ENCODE peak calls at places on chromosomes 5 and 9, in five cellular contexts. Q is heart left ventricle, P is breast epithelium, T is transverse colon, J is body of pancreas. G is an unnamed sample.
A peak's percentile ranks its signal among the peaks of the same experiment; 100 is the strongest.

GRCh38 chr5:172740483-172741205 is 30.4 kb downstream of the DUSP1 start:
- DNase-seq in Q (peak; percentile 80), P (peak; percentile 94), T (peak; percentile 60), J (peak; percentile 65), G (no peak)

GRCh38 chr5:134136771-134137170 is 22.3 kb downstream of the TCF7 start:
- DNase-seq in Q (peak; percentile 12), P (no peak), T (peak; percentile 3), J (peak; percentile 8), G (peak; percentile 12)

GRCh38 chr9:130839237-130840111 is 4.4 kb downstream of the ABL1 start:
- DNase-seq in Q (no peak), P (no peak), T (no peak), J (no peak), G (no peak)

GRCh38 chr5:72817639-72818266 is 1.3 kb downstream of the TNPO1 start:
- DNase-seq in Q (no peak), P (no peak), T (no peak), J (no peak), G (no peak)

GRCh38 chr5:32711693-32712462 is 757 bp downstream of the NPR3 start:
- DNase-seq in Q (peak; percentile 41), P (no peak), T (no peak), J (peak; percentile 22), G (no peak)

GRCh38 chr9:128470560-128470959 is 14.8 kb downstream of the ODF2 start:
- DNase-seq in Q (no peak), P (no peak), T (no peak), J (no peak), G (no peak)

GRCh38 chr5:16034640-16035039 is 145.0 kb downstream of the MARCHF11 start:
- DNase-seq in Q (no peak), P (no peak), T (no peak), J (no peak), G (no peak)

GRCh38 chr9:93143830-93144530 is 9.9 kb upstream of the NINJ1 start:
- DNase-seq in Q (no peak), P (peak; percentile 95), T (peak; percentile 42), J (peak; percentile 45), G (no peak)

GRCh38 chr9:101738566-101739183 is at the start of gene GRIN3A:
- DNase-seq in Q (no peak), P (no peak), T (peak; percentile 26), J (peak; percentile 13), G (no peak)

GRCh38 chr9:105067895-105068580 is 140.1 kb upstream of the ABCA1 start:
- DNase-seq in Q (no peak), P (no peak), T (no peak), J (no peak), G (no peak)
- H3K27ac ChIP-seq in Q (no peak overlapping the region), P (no peak overlapping the region), T (no peak overlapping the region), J (no peak overlapping the region), G (no peak overlapping the region)

GRCh38 chr5:126600631-126601511 is at the start of gene PHAX:
- DNase-seq in Q (peak; percentile 82), P (peak; percentile 63), T (peak; percentile 86), J (peak; percentile 79), G (peak; percentile 87)
- TF ChIP-seq POLR2A in Q (no peak), P (no peak), T (peak; percentile 46), J (no peak), G (peak; percentile 15)

DNA sequence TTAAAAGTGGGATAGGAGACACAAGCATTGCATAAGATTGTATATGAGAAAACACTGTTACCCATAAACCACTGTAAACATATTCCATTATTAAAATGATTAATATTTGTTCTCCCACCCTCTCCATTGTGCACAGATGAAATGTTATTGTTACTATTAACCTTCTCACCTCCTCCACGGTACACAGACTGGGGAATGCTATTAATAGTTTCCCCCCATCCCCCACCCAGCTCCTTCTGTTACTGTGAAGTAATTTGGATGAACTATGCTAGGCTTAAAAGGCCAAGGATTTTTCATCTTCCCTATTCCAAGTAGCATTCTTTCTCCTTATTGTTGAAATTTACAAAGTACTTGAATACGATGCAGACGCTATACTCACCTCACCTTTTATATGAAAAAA is 91.4 kb downstream of the JAKMIP2 start:
- DNase-seq in Q (no peak), P (no peak), T (no peak), J (no peak), G (peak; percentile 40)
- H3K4me1 ChIP-seq in Q (no peaks in the 10 kb centered on the region), P (no peaks in the 10 kb centered on the region), T (no peaks in the 10 kb centered on the region), J (peaks cover 7% of the 10 kb centered on the region), G (peaks cover 13% of the 10 kb centered on the region)

GRCh38 chr5:92694067-92694466 is 887.0 kb downstream of the NR2F1-AS1 start:
- DNase-seq in Q (no peak), P (no peak), T (no peak), J (no peak), G (no peak)

GRCh38 chr5:92695123-92696084 is 885.6 kb downstream of the NR2F1-AS1 start:
- DNase-seq in Q (no peak), P (no peak), T (no peak), J (no peak), G (no peak)
- H3K27ac ChIP-seq in Q (no peak overlapping the region), P (no peak overlapping the region), T (no peak overlapping the region), J (no peak overlapping the region), G (no peak overlapping the region)

DNA sequence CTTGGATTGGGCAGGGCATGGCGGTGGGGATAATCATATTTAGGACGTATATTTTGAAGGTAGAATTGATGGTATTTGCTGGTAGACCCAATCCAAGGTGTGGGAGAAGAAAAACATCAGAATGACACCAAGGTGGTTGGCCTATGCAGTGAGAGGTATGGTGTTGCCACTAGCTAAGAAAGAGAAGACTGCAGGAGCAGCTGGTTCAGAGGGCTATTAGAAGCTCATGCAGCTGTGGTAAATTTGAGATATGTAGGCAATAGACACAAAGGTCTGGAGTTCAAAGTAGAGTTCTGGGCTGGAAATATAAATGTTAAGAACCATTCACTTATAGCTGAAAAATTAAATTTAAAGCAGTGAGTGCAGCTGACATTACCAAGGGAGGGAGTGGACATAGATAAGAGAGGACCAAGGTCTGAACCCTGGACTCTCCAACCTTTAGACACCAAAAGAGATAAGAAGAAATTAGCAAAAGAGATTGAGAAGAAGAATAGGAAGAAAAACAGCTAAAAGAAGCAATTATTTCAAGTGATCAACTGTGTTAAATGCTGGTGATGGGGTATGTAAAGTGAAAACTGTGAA is 74.7 kb upstream of the FAM169A start:
- DNase-seq in Q (no peak), P (no peak), T (no peak), J (no peak), G (no peak)
- TF ChIP-seq POLR2A in Q (no peak), P (no peak), T (no peak), J (no peak), G (no peak)

GRCh38 chr9:107294756-107295155 is 11.7 kb downstream of the RAD23B start:
- DNase-seq in Q (no peak), P (no peak), T (no peak), J (no peak), G (no peak)
- H3K4me1 ChIP-seq in Q (peaks cover 68% of the 10 kb centered on the region), P (no peaks in the 10 kb centered on the region), T (peaks cover 32% of the 10 kb centered on the region), J (peaks cover 77% of the 10 kb centered on the region), G (peaks cover 15% of the 10 kb centered on the region)

G was measured in ovary.